ENCODE peak calls at places on chromosomes 2 and 18, in ten cellular contexts. U is CD8-positive, alpha-beta memory T cell; C is NCI-H2081; Q is glutamatergic neuron; K is hippocampal formation; M is right cardiac atrium; E is brain microvascular endothelial cell; B is astrocyte of the spinal cord; L is endodermal cell; H is HAP-1. P is an unnamed sample.

GRCh38 chr2:160223560-160223959 is 23.5 kb upstream of the ITGB6 start:
- DNase-seq in U (no peak), C (no peak), Q (no peak), K (no peak), M (no peak), E (no peak), B (no peak), L (no peak), H (no peak), P (no peak)

GRCh38 chr2:74091391-74091790 is 56.3 kb downstream of the BOLA3 start:
- DNase-seq in U (no peak), C (no peak), Q (no peak), K (no peak), M (no peak), E (no peak), B (no peak), L (no peak), H (no peak), P (no peak)

GRCh38 chr18:78542204-78542603 is 437.4 kb upstream of the SALL3 start:
- DNase-seq in U (no peak), C (no peak), Q (no peak), K (peak; percentile 56), M (peak; percentile 81), E (no peak), B (no peak), L (no peak), H (no peak), P (no peak)

GRCh38 chr2:108910541-108911396 is 78.3 kb downstream of the EDAR start:
- DNase-seq in U (no peak), C (no peak), Q (no peak), K (no peak), M (no peak), E (no peak), B (no peak), L (peak; percentile 30), H (no peak), P (no peak)

GRCh38 chr2:8803658-8804379 is 33.6 kb downstream of the KIDINS220 start:
- DNase-seq in U (no peak), C (peak; percentile 3), Q (no peak), K (no peak), M (no peak), E (peak; percentile 90), B (peak; percentile 93), L (no peak), H (no peak), P (peak; percentile 67)

GRCh38 chr2:129337076-129337475 is 642.4 kb upstream of the RAB6C start:
- DNase-seq in U (no peak), C (no peak), Q (no peak), K (no peak), M (no peak), E (no peak), B (no peak), L (no peak), H (no peak), P (no peak)

GRCh38 chr18:42131044-42131939 is 176.3 kb downstream of the PIK3C3 start:
- DNase-seq in U (no peak), C (no peak), Q (no peak), K (no peak), M (no peak), E (no peak), B (no peak), L (no peak), H (no peak), P (no peak)

GRCh38 chr2:28390241-28390856 is 2.3 kb upstream of the FOSL2 start:
- DNase-seq in U (peak; percentile 81), C (peak; percentile 40), Q (peak; percentile 68), K (peak; percentile 56), M (peak; percentile 94), E (peak; percentile 78), B (peak; percentile 94), L (peak; percentile 86), H (peak; percentile 66), P (peak; percentile 93)

GRCh38 chr2:104790100-104790811 is 63.7 kb upstream of the POU3F3 start:
- DNase-seq in U (no peak), C (no peak), Q (peak; percentile 39), K (peak; percentile 28), M (peak; percentile 46), E (peak; percentile 36), B (peak; percentile 43), L (peak; percentile 59), H (no peak), P (no peak)

GRCh38 chr2:7013761-7014160 is 96.5 kb downstream of the RNF144A start:
- DNase-seq in U (no peak), C (no peak), Q (no peak), K (no peak), M (no peak), E (no peak), B (no peak), L (no peak), H (no peak), P (no peak)

GRCh38 chr2:177900091-177900490 is 172.5 kb downstream of the PDE11A start:
- DNase-seq in U (no peak), C (no peak), Q (no peak), K (no peak), M (no peak), E (no peak), B (no peak), L (no peak), H (no peak), P (no peak)

GRCh38 chr2:138020432-138020831 is 56.2 kb downstream of the HNMT start:
- DNase-seq in U (no peak), C (no peak), Q (no peak), K (no peak), M (no peak), E (no peak), B (no peak), L (no peak), H (no peak), P (no peak)

GRCh38 chr2:1249897-1250687 is 163.2 kb upstream of the TPO start:
- DNase-seq in U (no peak), C (no peak), Q (no peak), K (no peak), M (no peak), E (no peak), B (no peak), L (no peak), H (no peak), P (no peak)

GRCh38 chr18:8283901-8284585 is 325.2 kb upstream of the RAB12 start:
- DNase-seq in U (no peak), C (no peak), Q (no peak), K (no peak), M (no peak), E (peak; percentile 33), B (peak; percentile 75), L (no peak), H (no peak), P (no peak)

GRCh38 chr2:152762202-152762601 is 43.8 kb downstream of the ARL6IP6 start:
- DNase-seq in U (no peak), C (no peak), Q (no peak), K (no peak), M (peak; percentile 45), E (peak; percentile 77), B (peak; percentile 67), L (peak; percentile 70), H (no peak), P (no peak)

GRCh38 chr18:30451976-30452375 is 590.6 kb downstream of the DSC3 start:
- DNase-seq in U (no peak), C (no peak), Q (no peak), K (no peak), M (no peak), E (no peak), B (no peak), L (no peak), H (no peak), P (no peak)

GRCh38 chr2:150586858-150587257 is 99.4 kb upstream of the RND3 start:
- DNase-seq in U (no peak), C (no peak), Q (no peak), K (no peak), M (no peak), E (peak; percentile 84), B (peak; percentile 63), L (no peak), H (no peak), P (no peak)

GRCh38 chr18:8947576-8947975 is 154.9 kb upstream of the NDUFV2 start:
- DNase-seq in U (no peak), C (no peak), Q (no peak), K (no peak), M (no peak), E (no peak), B (peak; percentile 40), L (peak; percentile 79), H (no peak), P (no peak)

GRCh38 chr2:63699549-63699839 is 110.7 kb downstream of the MDH1 start:
- DNase-seq in U (no peak), C (no peak), Q (no peak), K (no peak), M (no peak), E (peak; percentile 21), B (peak; percentile 36), L (no peak), H (no peak), P (no peak)

GRCh38 chr2:62296833-62297641 is 101.1 kb downstream of the B3GNT2 start:
- DNase-seq in U (no peak), C (no peak), Q (no peak), K (no peak), M (no peak), E (no peak), B (no peak), L (no peak), H (no peak), P (no peak)

GRCh38 chr2:213834746-213835145 is 550.5 kb downstream of the SPAG16 start:
- DNase-seq in U (no peak), C (no peak), Q (no peak), K (no peak), M (no peak), E (no peak), B (no peak), L (no peak), H (no peak), P (no peak)

GRCh38 chr2:65076345-65076710 is 20.1 kb downstream of the CEP68 start:
- DNase-seq in U (no peak), C (no peak), Q (no peak), K (no peak), M (no peak), E (peak; percentile 63), B (peak; percentile 77), L (no peak), H (no peak), P (no peak)

GRCh38 chr2:55357907-55358306 is 61.7 kb downstream of the CCDC88A start:
- DNase-seq in U (no peak), C (no peak), Q (no peak), K (no peak), M (no peak), E (no peak), B (peak; percentile 30), L (no peak), H (no peak), P (no peak)

GRCh38 chr2:43944915-43945314 is 50.9 kb downstream of the LRPPRC start:
- DNase-seq in U (no peak), C (no peak), Q (no peak), K (no peak), M (no peak), E (no peak), B (no peak), L (no peak), H (peak; percentile 52), P (no peak)